ENCODE peak calls at places on chromosomes 7 and 10, in five cellular contexts. O is NCI-H1092; H is hippocampal formation; X is cerebellum; W is stimulated activated CD8-positive, alpha-beta memory T cell treated with anti-CD3 and anti-CD28 coated beads, Interleukin-12 subunit alpha, Interleukin-12 subunit beta, amount 100 ng/mL, for 1 hour. I is an unnamed sample.

GRCh38 chr10:73906524-73907447 is 4.1 kb upstream of the PLAU start:
- DNase-seq in O (no peak), H (no peak), X (no peak), W (no peak), I (no peak)

GRCh38 chr7:84228526-84228925 is 33.9 kb upstream of the SEMA3A start:
- DNase-seq in O (no peak), H (no peak), X (no peak), W (no peak), I (no peak)

GRCh38 chr7:91181949-91182348 is 82.3 kb upstream of the FZD1 start:
- DNase-seq in O (no peak), H (no peak), X (no peak), W (no peak), I (no peak)

GRCh38 chr10:97067716-97068391 is 117.9 kb downstream of the SLIT1 start:
- DNase-seq in O (peak), H (no peak), X (no peak), W (no peak), I (no peak)

GRCh38 chr10:61024801-61025201 is 80.8 kb upstream of the RHOBTB1 start:
- DNase-seq in O (no peak), H (peak), X (no peak), W (no peak), I (no peak)

GRCh38 chr10:113740850-113741249 is 10.6 kb upstream of the PLEKHS1 start:
- DNase-seq in O (no peak), H (no peak), X (no peak), W (no peak), I (no peak)

GRCh38 chr7:117169907-117170306 is 153.0 kb downstream of the WNT2 start:
- DNase-seq in O (peak), H (no peak), X (no peak), W (no peak), I (no peak)

GRCh38 chr7:132519936-132520335 is 56.3 kb downstream of the PLXNA4 start:
- DNase-seq in O (no peak), H (no peak), X (no peak), W (no peak), I (no peak)

GRCh38 chr10:98446121-98446655 is 547 bp downstream of the HPS1 start:
- DNase-seq in O (no peak), H (peak), X (peak), W (no peak), I (peak)

GRCh38 chr7:116353614-116354013 is 143.3 kb downstream of the TES start:
- DNase-seq in O (no peak), H (no peak), X (no peak), W (no peak), I (no peak)

GRCh38 chr10:94043431-94043990 is 49.8 kb downstream of the PLCE1 start:
- DNase-seq in O (no peak), H (no peak), X (no peak), W (no peak), I (no peak)

GRCh38 chr7:93018666-93019065 is 99.1 kb downstream of the SAMD9 start:
- DNase-seq in O (no peak), H (no peak), X (no peak), W (no peak), I (no peak)

GRCh38 chr7:50832744-50833143 is 50.0 kb upstream of the GRB10 start:
- DNase-seq in O (no peak), H (no peak), X (no peak), W (no peak), I (no peak)

GRCh38 chr10:3784510-3785250 is at the start of gene KLF6:
- DNase-seq in O (no peak), H (no peak), X (peak), W (no peak), I (peak)

GRCh38 chr10:129035052-129035805 is 431.8 kb upstream of the MGMT start:
- DNase-seq in O (no peak), H (no peak), X (no peak), W (peak), I (no peak)

GRCh38 chr7:75872073-75872782 is 6.6 kb upstream of the RHBDD2 start:
- DNase-seq in O (no peak), H (no peak), X (no peak), W (no peak), I (no peak)

GRCh38 chr7:41134242-41134872 is 568.5 kb downstream of the INHBA start:
- DNase-seq in O (no peak), H (no peak), X (no peak), W (no peak), I (no peak)

GRCh38 chr7:11760372-11760771 is 71.6 kb downstream of the THSD7A start:
- DNase-seq in O (peak), H (no peak), X (no peak), W (no peak), I (no peak)

GRCh38 chr7:884191-885003 is 8.0 kb downstream of the GET4 start:
- DNase-seq in O (no peak), H (no peak), X (no peak), W (no peak), I (no peak)

GRCh38 chr10:21336476-21337170 is 188.9 kb downstream of the SKIDA1 start:
- DNase-seq in O (no peak), H (no peak), X (no peak), W (no peak), I (no peak)

GRCh38 chr7:129605038-129605437 is 6.5 kb upstream of the NRF1 start:
- DNase-seq in O (no peak), H (no peak), X (no peak), W (no peak), I (no peak)

GRCh38 chr7:50531401-50531906 is 33.8 kb downstream of the DDC start:
- DNase-seq in O (peak), H (no peak), X (peak), W (peak), I (no peak)

GRCh38 chr10:96587255-96588059 is 645 bp upstream of the TM9SF3 start:
- DNase-seq in O (peak), H (no peak), X (peak), W (peak), I (no peak)

GRCh38 chr7:106870528-106870927 is 5.4 kb downstream of the PIK3CG start:
- DNase-seq in O (no peak), H (no peak), X (no peak), W (no peak), I (no peak)

GRCh38 chr7:93044147-93044810 is 73.5 kb downstream of the SAMD9 start:
- DNase-seq in O (no peak), H (no peak), X (no peak), W (no peak), I (no peak)

GRCh38 chr10:31270954-31271353 is 48.1 kb upstream of the ZEB1 start:
- DNase-seq in O (no peak), H (no peak), X (no peak), W (no peak), I (no peak)

GRCh38 chr10:36670616-36671402 is 454.6 kb upstream of the ANKRD30A start:
- DNase-seq in O (no peak), H (no peak), X (no peak), W (no peak), I (no peak)

GRCh38 chr7:151615784-151616183 is 96.1 kb upstream of the RHEB start:
- DNase-seq in O (no peak), H (no peak), X (no peak), W (no peak), I (no peak)

GRCh38 chr10:72455889-72456588 is 101.3 kb upstream of the DNAJB12 start:
- DNase-seq in O (no peak), H (no peak), X (no peak), W (no peak), I (no peak)

GRCh38 chr7:108329514-108329913 is 126.7 kb downstream of the NRCAM start:
- DNase-seq in O (no peak), H (no peak), X (no peak), W (no peak), I (no peak)

GRCh38 chr7:77529279-77529678 is 7.8 kb upstream of the PTPN12 start:
- DNase-seq in O (no peak), H (no peak), X (no peak), W (no peak), I (no peak)

GRCh38 chr10:102004376-102004775 is 51.6 kb downstream of the ARMH3 start:
- DNase-seq in O (no peak), H (no peak), X (no peak), W (no peak), I (no peak)

GRCh38 chr7:93799750-93800357 is 90.7 kb downstream of the TFPI2 start:
- DNase-seq in O (no peak), H (no peak), X (no peak), W (no peak), I (no peak)

GRCh38 chr7:596819-597182 is 77.2 kb upstream of the PDGFA start:
- DNase-seq in O (no peak), H (peak), X (no peak), W (no peak), I (no peak)

GRCh38 chr7:28190077-28190476 is 9.5 kb upstream of the JAZF1 start:
- DNase-seq in O (no peak), H (no peak), X (no peak), W (no peak), I (no peak)

GRCh38 chr10:60426425-60426824 is 36.8 kb upstream of the ANK3 start:
- DNase-seq in O (no peak), H (no peak), X (no peak), W (no peak), I (no peak)

GRCh38 chr7:77727527-77727926 is 31.3 kb downstream of the RSBN1L start:
- DNase-seq in O (no peak), H (no peak), X (no peak), W (no peak), I (no peak)

I was measured in C1 segment of cervical spinal cord.